ENCODE peak calls at places on chromosomes 7 and 10, in six cellular contexts. Z is M059J; T is NCI-H446; U is nephron progenitor cell; K is activated naive CD8-positive, alpha-beta T cell treated with anti-CD3 and anti-CD28 coated beads for 36 hours; F is fibroblast of lung. S is an unnamed sample.
A peak's percentile ranks its signal among the peaks of the same experiment; 100 is the strongest.

GRCh38 chr7:7595451-7595850 is 28.8 kb downstream of the MIOS start:
- DNase-seq in Z (peak; percentile 29), T (peak; percentile 63), U (no peak), K (no peak), F (peak; percentile 60), S (no peak)

GRCh38 chr7:94115316-94115715 is 111.2 kb upstream of the BET1 start:
- DNase-seq in Z (peak; percentile 26), T (no peak), U (no peak), K (no peak), F (no peak), S (no peak)

GRCh38 chr7:141123522-141123921 is 49.7 kb downstream of the TMEM178B start:
- DNase-seq in Z (no peak), T (no peak), U (no peak), K (no peak), F (no peak), S (no peak)

GRCh38 chr7:21367537-21367936 is 60.3 kb upstream of the SP4 start:
- DNase-seq in Z (no peak), T (no peak), U (no peak), K (no peak), F (no peak), S (no peak)

GRCh38 chr10:97425964-97426775 is at the start of gene PGAM1:
- DNase-seq in Z (peak; percentile 92), T (peak; percentile 93), U (peak; percentile 96), K (peak; percentile 98), F (peak; percentile 96), S (peak; percentile 99)

GRCh38 chr10:78475501-78475900 is 441.8 kb downstream of the RPS24 start:
- DNase-seq in Z (no peak), T (no peak), U (no peak), K (no peak), F (no peak), S (no peak)

GRCh38 chr10:103872137-103872933 is 17.0 kb upstream of the SH3PXD2A start:
- DNase-seq in Z (peak; percentile 70), T (no peak), U (no peak), K (no peak), F (no peak), S (no peak)

GRCh38 chr10:32163076-32163773 is 107.0 kb upstream of the KIF5B start:
- DNase-seq in Z (no peak), T (no peak), U (no peak), K (no peak), F (no peak), S (no peak)

GRCh38 chr7:4143006-4143405 is 539.1 kb upstream of the FOXK1 start:
- DNase-seq in Z (no peak), T (no peak), U (no peak), K (no peak), F (no peak), S (no peak)